ENCODE peak calls at places on chromosome 6, in ten cellular contexts. D is NCI-H1694, W is T-cell, I is body of pancreas, C is hippocampal formation, T is hypothalamus, A is AG04450, O is HS-5, R is pulmonary artery endothelial cell, V is fibroblast of pulmonary artery. X is an unnamed sample.
A peak's percentile ranks its signal among the peaks of the same experiment; 100 is the strongest.

GRCh38 chr6:48584846-48585245 is 473.8 kb upstream of the PTCHD4 start:
- DNase-seq in T (no peak), O (no peak), C (no peak), V (no peak), I (no peak), D (no peak), R (no peak), A (no peak), W (no peak), X (no peak)

GRCh38 chr6:3211681-3212080 is 15.8 kb downstream of the TUBB2B start:
- DNase-seq in W (no peak), A (no peak), R (no peak), I (peak; percentile 27), T (no peak), C (peak; percentile 77), D (no peak), O (no peak), V (peak; percentile 45), X (no peak)

GRCh38 chr6:5339757-5340156 is 78.4 kb downstream of the FARS2 start:
- DNase-seq in D (no peak), T (no peak), W (no peak), O (no peak), I (no peak), R (no peak), V (no peak), A (no peak), C (no peak), X (no peak)

GRCh38 chr6:81075974-81076373 is 676.5 kb downstream of the TENT5A start:
- DNase-seq in A (no peak), R (no peak), D (no peak), I (no peak), T (no peak), V (peak; percentile 31), W (no peak), C (no peak), O (no peak), X (peak; percentile 25)

GRCh38 chr6:42405025-42405424 is 46.7 kb downstream of the TRERF1 start:
- DNase-seq in A (peak; percentile 49), R (no peak), T (no peak), D (no peak), O (no peak), I (no peak), C (no peak), W (no peak), V (peak; percentile 60), X (no peak)

GRCh38 chr6:46850781-46851180 is 57.6 kb downstream of the MEP1A start:
- DNase-seq in D (no peak), O (no peak), T (no peak), I (no peak), W (no peak), R (no peak), C (no peak), V (peak; percentile 51), A (no peak), X (no peak)

GRCh38 chr6:157976345-157977175 is 5.1 kb upstream of the SYNJ2 start:
- DNase-seq in T (no peak), R (no peak), A (no peak), C (no peak), D (no peak), V (no peak), O (no peak), I (no peak), W (no peak), X (no peak)

GRCh38 chr6:160102956-160103824 is 18.4 kb upstream of the SLC22A1 start:
- DNase-seq in A (no peak), V (peak; percentile 43), D (peak; percentile 8), O (no peak), I (no peak), W (no peak), C (no peak), T (no peak), R (no peak), X (no peak)

GRCh38 chr6:31877651-31878161 is 1.1 kb downstream of the SLC44A4 start:
- DNase-seq in A (no peak), V (no peak), O (no peak), C (no peak), W (no peak), T (no peak), D (no peak), I (peak; percentile 51), R (no peak), X (no peak)

GRCh38 chr6:110140650-110141049 is 38.8 kb downstream of the WASF1 start:
- DNase-seq in I (no peak), D (no peak), T (no peak), C (no peak), R (no peak), W (no peak), O (peak; percentile 69), V (peak; percentile 74), A (peak; percentile 13), X (no peak)

GRCh38 chr6:39225946-39226437 is 3.3 kb downstream of the KCNK5 start:
- DNase-seq in A (no peak), C (no peak), R (no peak), I (no peak), V (no peak), T (no peak), D (no peak), W (peak; percentile 13), O (no peak), X (no peak)

GRCh38 chr6:7008451-7008988 is 99.2 kb upstream of the RREB1 start:
- DNase-seq in W (no peak), V (no peak), T (no peak), C (no peak), A (no peak), O (no peak), R (no peak), D (no peak), I (no peak), X (no peak)

GRCh38 chr6:65903992-65904391 is 197.0 kb upstream of the EYS start:
- DNase-seq in C (no peak), A (no peak), V (no peak), I (no peak), O (no peak), D (no peak), W (no peak), T (no peak), R (no peak), X (no peak)

GRCh38 chr6:136494710-136495109 is 55.5 kb downstream of the MAP7 start:
- DNase-seq in W (no peak), V (no peak), O (no peak), D (no peak), I (no peak), A (no peak), C (no peak), R (no peak), T (no peak), X (no peak)

GRCh38 chr6:47936820-47937219 is 155.0 kb downstream of the OPN5 start:
- DNase-seq in D (no peak), W (no peak), V (no peak), T (no peak), C (no peak), O (no peak), A (no peak), R (no peak), I (no peak), X (no peak)

GRCh38 chr6:8941578-8941977 is 506.2 kb upstream of the SLC35B3 start:
- DNase-seq in W (no peak), D (no peak), I (no peak), C (no peak), O (no peak), A (no peak), R (no peak), V (no peak), T (no peak), X (no peak)

GRCh38 chr6:127146935-127147334 is 28.5 kb downstream of the RSPO3 start:
- DNase-seq in D (no peak), O (peak; percentile 46), W (no peak), R (peak; percentile 48), C (no peak), A (peak; percentile 32), I (no peak), T (no peak), V (peak; percentile 76), X (peak; percentile 53)

GRCh38 chr6:7124114-7124513 is 16.4 kb downstream of the RREB1 start:
- DNase-seq in R (no peak), C (no peak), V (no peak), D (no peak), T (no peak), A (no peak), O (no peak), I (no peak), W (no peak), X (no peak)

GRCh38 chr6:28090902-28091586 is 10.7 kb downstream of the ZNF165 start:
- DNase-seq in T (no peak), A (no peak), V (no peak), O (no peak), R (no peak), C (no peak), I (no peak), W (no peak), D (no peak), X (no peak)

GRCh38 chr6:129475477-129476247 is 234.3 kb downstream of the ARHGAP18 start:
- DNase-seq in A (no peak), R (no peak), O (no peak), D (no peak), I (no peak), V (no peak), W (no peak), C (peak; percentile 17), T (no peak), X (no peak)

GRCh38 chr6:54291146-54291545 is 17.1 kb upstream of the TINAG start:
- DNase-seq in D (no peak), T (no peak), I (no peak), W (no peak), V (peak; percentile 63), C (no peak), R (peak; percentile 30), A (no peak), O (peak; percentile 32), X (no peak)

GRCh38 chr6:39792501-39793450 is 600 bp downstream of the DAAM2 start:
- DNase-seq in A (no peak), W (no peak), V (no peak), I (peak; percentile 23), R (no peak), D (no peak), T (no peak), O (no peak), C (peak; percentile 61), X (peak; percentile 21)

GRCh38 chr6:135002229-135002844 is 52.3 kb downstream of the HBS1L start:
- DNase-seq in V (peak; percentile 50), T (no peak), O (no peak), C (no peak), R (no peak), A (no peak), D (no peak), W (no peak), I (no peak), X (no peak)

GRCh38 chr6:157542405-157542943 is 161.5 kb downstream of the ZDHHC14 start:
- DNase-seq in C (no peak), O (no peak), V (no peak), W (no peak), D (no peak), T (no peak), A (no peak), R (no peak), I (no peak), X (no peak)

GRCh38 chr6:37725967-37726366 is 28.3 kb upstream of the MDGA1 start:
- DNase-seq in C (no peak), R (no peak), O (no peak), A (no peak), I (peak; percentile 50), T (no peak), W (no peak), D (no peak), V (no peak), X (no peak)

GRCh38 chr6:136873733-136874132 is 48.4 kb upstream of the SLC35D3 start:
- DNase-seq in R (no peak), D (no peak), V (peak; percentile 35), O (no peak), T (no peak), W (no peak), A (no peak), C (no peak), I (no peak), X (no peak)

GRCh38 chr6:30720738-30721197 is 616 bp downstream of the TUBB start:
- DNase-seq in T (no peak), I (peak; percentile 69), W (no peak), D (no peak), C (no peak), R (no peak), V (peak; percentile 42), A (no peak), O (no peak), X (peak; percentile 52)

X was measured in nephron progenitor cell.